ENCODE peak calls at places on chromosome 10, in eight cellular contexts. U, A, F, N, I, E, J and T are unnamed samples. For H3K4me1, the result is how much of the 10 kb centered on the place peaks cover.

GRCh38 chr10:131676448-131676847 is 224.4 kb upstream of the PPP2R2D start:
- DNase-seq in U (no peak), A (no peak), F (no peak), N (no peak), I (no peak), E (no peak), J (no peak), T (no peak)

GRCh38 chr10:124647421-124648130 is 96.6 kb downstream of the FAM53B start:
- DNase-seq in U (peak), A (no peak), F (no peak), N (no peak), I (peak), E (no peak), J (no peak), T (peak)

GRCh38 chr10:132483394-132483793 is 54.2 kb upstream of the INPP5A start:
- DNase-seq in U (no peak), A (no peak), F (no peak), N (no peak), I (no peak), E (no peak), J (no peak), T (no peak)

GRCh38 chr10:6362879-6363278 is 160.1 kb downstream of the PFKFB3 start:
- DNase-seq in U (no peak), A (no peak), F (no peak), N (no peak), I (no peak), E (no peak), J (no peak), T (no peak)

GRCh38 chr10:44395902-44396670 is 11.2 kb upstream of the CXCL12 start:
- DNase-seq in U (no peak), A (no peak), F (no peak), N (no peak), I (no peak), E (no peak), J (peak), T (no peak)

GRCh38 chr10:22365644-22366565 is 20.6 kb downstream of the SPAG6 start:
- DNase-seq in U (no peak), A (no peak), F (no peak), N (no peak), I (no peak), E (no peak), J (no peak), T (no peak)

GRCh38 chr10:20110435-20111119 is 294.3 kb downstream of the PLXDC2 start:
- DNase-seq in U (no peak), A (no peak), F (no peak), N (no peak), I (no peak), E (no peak), J (no peak), T (peak)

GRCh38 chr10:89474452-89474851 is 60.1 kb downstream of the IFIT5 start:
- DNase-seq in U (no peak), A (no peak), F (no peak), N (no peak), I (no peak), E (no peak), J (no peak), T (no peak)

GRCh38 chr10:15518256-15518655 is 147.2 kb upstream of the FAM171A1 start:
- DNase-seq in U (peak), A (no peak), F (no peak), N (no peak), I (no peak), E (no peak), J (no peak), T (no peak)

GRCh38 chr10:118543714-118544400 is 51.6 kb downstream of the PRLHR start:
- DNase-seq in U (peak), A (peak), F (peak), N (no peak), I (peak), E (peak), J (no peak), T (peak)

GRCh38 chr10:105656880-105657279 is 1015.8 kb downstream of the SORCS3 start:
- DNase-seq in U (no peak), A (no peak), F (peak), N (no peak), I (no peak), E (no peak), J (no peak), T (no peak)

GRCh38 chr10:61024801-61025201 is 80.8 kb upstream of the RHOBTB1 start:
- DNase-seq in U (no peak), A (no peak), F (peak), N (no peak), I (no peak), E (peak), J (no peak), T (no peak)

GRCh38 chr10:72727128-72727527 is 35.2 kb downstream of the MCU start:
- DNase-seq in U (no peak), A (no peak), F (no peak), N (no peak), I (no peak), E (no peak), J (no peak), T (no peak)

GRCh38 chr10:59362184-59362966 is at the start of gene FAM13C:
- DNase-seq in U (peak), A (no peak), F (peak), N (no peak), I (peak), E (peak), J (peak), T (peak)

GRCh38 chr10:310976-311639 is 175.9 kb downstream of the ZMYND11 start:
- DNase-seq in U (no peak), A (no peak), F (no peak), N (no peak), I (no peak), E (no peak), J (no peak), T (no peak)

GRCh38 chr10:48472670-48473069 is 132.2 kb downstream of the ARHGAP22 start:
- DNase-seq in U (no peak), A (no peak), F (no peak), N (no peak), I (no peak), E (no peak), J (no peak), T (no peak)

GRCh38 chr10:125156739-125157472 is 3.5 kb downstream of the CTBP2 start:
- DNase-seq in U (no peak), A (no peak), F (no peak), N (no peak), I (no peak), E (no peak), J (no peak), T (no peak)

GRCh38 chr10:95655571-95656290 is 780 bp downstream of the ALDH18A1 start:
- DNase-seq in U (peak), A (no peak), F (peak), N (no peak), I (peak), E (peak), J (no peak), T (no peak)

GRCh38 chr10:77533887-77534278 is 103.7 kb downstream of the KCNMA1 start:
- DNase-seq in U (peak), A (no peak), F (no peak), N (no peak), I (peak), E (no peak), J (no peak), T (no peak)
- H3K4me1 ChIP-seq in U (half or more), A (half or more), F (under half), N (under half), I (under half), E (under half), J (under half), T (under half)

DNA sequence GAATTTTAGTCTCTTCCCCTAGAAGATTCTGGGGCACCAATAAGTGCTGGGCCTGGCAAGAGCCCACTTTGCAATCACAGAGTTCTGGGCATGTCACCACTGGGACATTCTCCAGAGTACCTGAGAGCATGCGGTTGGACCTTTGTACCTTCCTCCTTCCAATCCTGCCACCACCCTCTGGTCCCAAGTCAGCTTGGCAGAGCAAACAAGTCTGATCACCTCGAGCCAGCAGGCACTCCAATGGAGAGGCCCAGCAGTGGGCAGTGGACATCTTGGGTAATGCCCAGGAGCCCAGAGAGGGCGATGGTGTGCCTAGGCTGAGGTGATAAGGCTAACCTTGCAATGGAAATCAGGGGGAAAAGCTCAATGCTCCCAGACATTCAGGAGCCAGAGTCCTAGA is 43.4 kb downstream of the SH3PXD2A start:
- DNase-seq in U (no peak), A (no peak), F (no peak), N (no peak), I (no peak), E (peak), J (no peak), T (no peak)
- TF ChIP-seq CTCF in U (no peak), A (no peak), F (no peak), N (no peak), I (no peak), E (no peak), J (no peak), T (no peak)

GRCh38 chr10:79106251-79106650 is 37.5 kb downstream of the ZMIZ1 start:
- DNase-seq in U (no peak), A (no peak), F (no peak), N (no peak), I (no peak), E (no peak), J (no peak), T (no peak)

GRCh38 chr10:79104264-79104954 is 35.6 kb downstream of the ZMIZ1 start:
- DNase-seq in U (no peak), A (no peak), F (no peak), N (no peak), I (no peak), E (no peak), J (peak), T (peak)

GRCh38 chr10:79105818-79106217 is 37.1 kb downstream of the ZMIZ1 start:
- DNase-seq in U (no peak), A (no peak), F (no peak), N (no peak), I (no peak), E (no peak), J (no peak), T (no peak)

GRCh38 chr10:79106651-79107050 is 37.9 kb downstream of the ZMIZ1 start:
- DNase-seq in U (no peak), A (no peak), F (no peak), N (no peak), I (no peak), E (no peak), J (no peak), T (no peak)

GRCh38 chr10:79105164-79105739 is 36.5 kb downstream of the ZMIZ1 start:
- DNase-seq in U (no peak), A (no peak), F (peak), N (no peak), I (no peak), E (no peak), J (no peak), T (no peak)
- H3K4me1 ChIP-seq in U (under half), A (half or more), F (under half), N (under half), I (under half), E (under half), J (under half), T (under half)

DNA sequence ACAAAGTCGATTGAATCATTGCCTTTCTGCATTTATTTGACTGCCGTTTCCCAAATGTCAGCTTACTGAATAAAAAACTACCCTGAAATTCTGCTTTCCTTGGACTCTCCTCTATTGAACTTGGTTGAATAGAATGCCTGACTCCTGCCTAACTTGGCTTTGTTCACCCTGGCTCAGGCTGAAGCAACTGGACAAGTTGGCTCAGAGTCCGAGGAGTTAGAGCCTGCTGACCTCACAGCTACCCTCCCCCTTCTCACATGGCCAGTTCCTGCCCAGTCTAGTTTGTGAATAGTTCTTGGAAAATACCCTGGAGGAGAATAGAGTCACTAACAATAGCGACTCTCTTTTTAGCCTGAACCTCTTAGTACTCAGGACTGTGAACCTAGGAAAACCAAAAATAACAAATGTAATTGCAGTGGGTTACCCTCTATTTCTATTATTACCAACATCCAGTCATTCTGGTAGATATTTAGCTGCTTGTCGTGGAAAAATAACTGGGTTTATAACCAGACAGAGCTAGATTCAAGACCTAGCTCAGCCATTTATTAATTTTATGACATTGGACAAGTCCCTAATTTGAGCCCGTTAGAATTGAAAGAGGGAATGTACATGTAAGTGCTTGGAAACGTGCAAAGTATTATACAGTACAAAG is 17.3 kb upstream of the NRBF2 start:
- DNase-seq in U (peak), A (no peak), F (no peak), N (no peak), I (no peak), E (peak), J (peak), T (peak)
- TF ChIP-seq CTCF in U (no peak), A (no peak), F (no peak), N (no peak), I (no peak), E (no peak), J (no peak), T (no peak)

DNA sequence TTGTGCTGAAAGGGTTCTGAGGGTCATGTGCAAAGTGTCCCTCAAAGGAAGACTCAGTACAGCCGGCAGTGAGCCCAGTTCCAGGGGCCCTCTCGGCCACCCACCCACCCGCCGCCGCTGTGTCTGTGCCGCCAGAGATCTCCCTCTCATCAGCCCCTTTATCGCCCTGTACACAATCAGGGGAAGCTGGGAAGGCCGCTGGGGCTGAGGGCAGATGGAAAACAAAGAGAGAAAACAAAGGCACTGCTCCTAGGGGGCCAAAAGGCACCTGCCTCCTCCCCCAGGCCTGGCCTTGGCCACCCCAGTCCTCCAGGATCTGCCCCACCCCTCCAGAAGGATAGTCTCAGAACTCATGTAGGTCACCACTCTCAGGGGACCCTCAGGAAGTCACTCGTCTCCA is 67.0 kb downstream of the ZMIZ1 start:
- DNase-seq in U (no peak), A (no peak), F (no peak), N (no peak), I (no peak), E (no peak), J (no peak), T (no peak)
- H3K4me1 ChIP-seq in U (under half), A (under half), F (under half), N (under half), I (under half), E (half or more), J (under half), T (half or more)

GRCh38 chr10:82813856-82814255 is 938.9 kb downstream of the NRG3 start:
- DNase-seq in U (peak), A (no peak), F (no peak), N (no peak), I (peak), E (peak), J (no peak), T (no peak)

GRCh38 chr10:82814635-82815034 is 939.6 kb downstream of the NRG3 start:
- DNase-seq in U (peak), A (no peak), F (no peak), N (no peak), I (no peak), E (no peak), J (no peak), T (no peak)

GRCh38 chr10:82815680-82816079 is 940.7 kb downstream of the NRG3 start:
- DNase-seq in U (no peak), A (no peak), F (no peak), N (no peak), I (no peak), E (no peak), J (no peak), T (no peak)

DNA sequence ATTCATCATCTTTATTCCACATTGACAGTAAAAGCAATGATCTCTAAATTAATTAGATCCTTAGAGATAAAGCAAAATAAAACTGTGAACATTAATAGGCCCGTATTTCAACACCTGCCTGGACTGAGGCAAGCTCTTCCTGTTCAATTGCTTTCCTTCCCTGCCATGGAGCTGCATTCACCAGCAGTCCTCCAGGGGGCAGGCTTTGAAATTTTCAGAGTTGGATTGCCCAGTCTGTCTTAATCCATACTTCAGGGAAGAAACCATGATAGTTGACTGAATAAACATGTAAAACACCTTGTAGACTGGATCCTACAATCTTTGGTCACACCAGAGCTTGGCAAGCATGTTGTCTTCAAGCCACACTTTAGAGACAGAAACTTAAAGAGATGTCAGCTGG is 936.6 kb downstream of the NRG3 start:
- DNase-seq in U (peak), A (no peak), F (peak), N (no peak), I (peak), E (no peak), J (no peak), T (peak)
- TF ChIP-seq CTCF in U (peak), A (peak), F (peak), N (peak), I (peak), E (peak), J (no peak), T (peak)